ENCODE peak calls at places on chromosomes 16 and 17, in four cellular contexts. Q, Z, R and N are unnamed samples.

GRCh38 chr17:21263351-21263750 is 10.1 kb upstream of the NATD1 start:
- DNase-seq in Q (peak), Z (no peak), R (no peak), N (peak)

GRCh38 chr16:24540575-24541240 is 1.3 kb downstream of the RBBP6 start:
- DNase-seq in Q (peak), Z (peak), R (peak), N (peak)

GRCh38 chr17:6639651-6640535 is 618 bp downstream of the KIAA0753 start:
- DNase-seq in Q (peak), Z (peak), R (peak), N (peak)

GRCh38 chr16:84107921-84108320 is 8.8 kb downstream of the MBTPS1 start:
- DNase-seq in Q (no peak), Z (no peak), R (no peak), N (no peak)

GRCh38 chr17:64240261-64240740 is 22.8 kb downstream of the TEX2 start:
- DNase-seq in Q (peak), Z (peak), R (no peak), N (no peak)

GRCh38 chr17:82594571-82594970 is 53.7 kb downstream of the WDR45B start:
- DNase-seq in Q (no peak), Z (no peak), R (no peak), N (no peak)

GRCh38 chr16:3038256-3038655 is 1.5 kb upstream of the BICDL2 start:
- DNase-seq in Q (no peak), Z (no peak), R (no peak), N (peak)

GRCh38 chr17:63587770-63588169 is 12.9 kb upstream of the TACO1 start:
- DNase-seq in Q (peak), Z (no peak), R (no peak), N (peak)

GRCh38 chr16:4203748-4204147 is 38.1 kb downstream of the SRL start:
- DNase-seq in Q (no peak), Z (no peak), R (no peak), N (no peak)

GRCh38 chr16:18984425-18985005 is 781 bp downstream of the TMC7 start:
- DNase-seq in Q (no peak), Z (no peak), R (no peak), N (no peak)

GRCh38 chr17:55705847-55706246 is 16.8 kb downstream of the TMEM100 start:
- DNase-seq in Q (no peak), Z (no peak), R (no peak), N (no peak)

GRCh38 chr17:82943751-82944150 is 103.9 kb upstream of the ZNF750 start:
- DNase-seq in Q (no peak), Z (no peak), R (no peak), N (no peak)

GRCh38 chr16:85220125-85220839 is 108.0 kb upstream of the CIBAR2 start:
- DNase-seq in Q (peak), Z (no peak), R (peak), N (peak)

GRCh38 chr17:4896332-4897197 is 2.8 kb upstream of the C17orf107 start:
- DNase-seq in Q (no peak), Z (no peak), R (no peak), N (no peak)

GRCh38 chr17:62965149-62965648 is 836 bp upstream of the TANC2 start:
- DNase-seq in Q (peak), Z (no peak), R (no peak), N (no peak)

GRCh38 chr16:3190949-3191353 is 2.9 kb downstream of the OR1F1 start:
- DNase-seq in Q (no peak), Z (peak), R (peak), N (no peak)

GRCh38 chr17:1002771-1003555 is 6.0 kb downstream of the TIMM22 start:
- DNase-seq in Q (peak), Z (no peak), R (peak), N (peak)

GRCh38 chr17:46179375-46179999 is 13.7 kb downstream of the KANSL1 start:
- DNase-seq in Q (no peak), Z (no peak), R (no peak), N (no peak)

GRCh38 chr16:72221216-72221995 is 49.5 kb upstream of the PMFBP1 start:
- DNase-seq in Q (no peak), Z (no peak), R (no peak), N (peak)

GRCh38 chr16:83356266-83356665 is 451.5 kb upstream of the HSBP1 start:
- DNase-seq in Q (peak), Z (peak), R (peak), N (peak)

GRCh38 chr17:17537311-17538099 is 41.3 kb upstream of the RASD1 start:
- DNase-seq in Q (peak), Z (no peak), R (no peak), N (no peak)

GRCh38 chr17:82019905-82020873 is 2.5 kb downstream of the CENPX start:
- DNase-seq in Q (peak), Z (peak), R (peak), N (peak)

GRCh38 chr16:2471653-2472487 is 773 bp downstream of the NTN3 start:
- DNase-seq in Q (no peak), Z (peak), R (no peak), N (no peak)

GRCh38 chr17:65220732-65221131 is 83.6 kb downstream of the RGS9 start:
- DNase-seq in Q (no peak), Z (no peak), R (no peak), N (peak)

GRCh38 chr16:27475561-27475960 is 73.6 kb downstream of the IL21R start:
- DNase-seq in Q (peak), Z (no peak), R (peak), N (peak)

GRCh38 chr16:20767577-20767976 is 3.8 kb downstream of the ACSM3 start:
- DNase-seq in Q (no peak), Z (no peak), R (no peak), N (no peak)

GRCh38 chr16:12455287-12455798 is 348.3 kb downstream of the CPPED1 start:
- DNase-seq in Q (peak), Z (peak), R (peak), N (peak)

GRCh38 chr16:67294927-67295326 is 15.6 kb downstream of the PLEKHG4 start:
- DNase-seq in Q (peak), Z (no peak), R (no peak), N (peak)

GRCh38 chr16:16021988-16022682 is 72.7 kb downstream of the ABCC1 start:
- DNase-seq in Q (peak), Z (peak), R (peak), N (peak)

GRCh38 chr16:70565053-70565452 is 41.4 kb downstream of the SF3B3 start:
- DNase-seq in Q (no peak), Z (no peak), R (no peak), N (no peak)

GRCh38 chr17:5264930-5265329 is 17.2 kb upstream of the RABEP1 start:
- DNase-seq in Q (no peak), Z (no peak), R (no peak), N (no peak)

GRCh38 chr16:70157105-70157476 is 16.5 kb upstream of the CLEC18C start:
- DNase-seq in Q (no peak), Z (no peak), R (peak), N (no peak)

GRCh38 chr16:19595043-19595767 is 39.7 kb downstream of the VPS35L start:
- DNase-seq in Q (peak), Z (no peak), R (peak), N (peak)

GRCh38 chr17:72244494-72244893 is 123.7 kb downstream of the SOX9 start:
- DNase-seq in Q (peak), Z (no peak), R (no peak), N (no peak)

GRCh38 chr17:72699566-72699965 is 392.9 kb downstream of the SLC39A11 start:
- DNase-seq in Q (peak), Z (no peak), R (no peak), N (peak)

GRCh38 chr16:57113042-57113453 is 20.7 kb downstream of the CPNE2 start:
- DNase-seq in Q (peak), Z (no peak), R (no peak), N (peak)

GRCh38 chr17:81607431-81607830 is 29.5 kb downstream of the NPLOC4 start:
- DNase-seq in Q (peak), Z (no peak), R (no peak), N (peak)

GRCh38 chr17:38982858-38983746 is 15.9 kb upstream of the FBXO47 start:
- DNase-seq in Q (peak), Z (peak), R (peak), N (peak)

GRCh38 chr17:61209524-61209923 is 190.1 kb upstream of the TBX2 start:
- DNase-seq in Q (no peak), Z (peak), R (no peak), N (no peak)

GRCh38 chr16:27096375-27096774 is 29.6 kb downstream of the C16orf82 start:
- DNase-seq in Q (no peak), Z (no peak), R (no peak), N (no peak)

GRCh38 chr16:86740298-86740697 is 161.9 kb downstream of the FOXL1 start:
- DNase-seq in Q (no peak), Z (no peak), R (no peak), N (no peak)
- H3K9ac ChIP-seq in Q (no peak), Z (no peak), R (peak), N (no peak)

GRCh38 chr16:391885-392335 is 5.1 kb upstream of the NME4 start:
- DNase-seq in Q (peak), Z (peak), R (peak), N (peak)

GRCh38 chr16:381788-382717 is at the start of gene PGAP6:
- DNase-seq in Q (peak), Z (peak), R (peak), N (peak)

GRCh38 chr16:383326-384020 is 1.7 kb upstream of the PGAP6 start:
- DNase-seq in Q (no peak), Z (peak), R (peak), N (no peak)

GRCh38 chr16:389317-389716 is 7.5 kb upstream of the PGAP6 start:
- DNase-seq in Q (no peak), Z (no peak), R (no peak), N (no peak)

DNA sequence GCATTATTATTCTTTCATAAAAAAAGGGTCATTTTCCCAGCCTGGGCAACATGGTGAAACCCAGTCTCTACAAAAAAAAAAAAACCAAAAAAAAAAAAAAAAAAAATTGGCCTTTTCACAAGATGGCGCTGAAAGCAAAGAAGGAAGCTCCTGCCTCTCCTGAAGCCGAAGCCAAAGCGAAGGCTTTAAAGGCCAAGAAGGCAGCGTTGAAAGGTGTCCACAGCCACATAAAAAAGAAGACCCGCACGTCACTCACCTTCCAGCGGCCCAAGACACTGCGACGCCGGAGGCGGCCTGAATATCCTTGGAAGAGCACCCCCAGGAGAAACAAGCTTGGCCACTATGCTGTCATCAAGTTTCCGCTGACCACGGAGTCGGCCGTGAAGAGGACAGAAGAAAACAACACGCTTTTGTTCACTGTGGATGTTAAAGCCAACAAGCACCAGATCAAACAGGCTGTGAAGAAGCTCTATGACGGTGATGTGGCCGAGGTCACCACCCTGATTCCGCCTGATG is 4.9 kb upstream of the PGAP6 start:
- DNase-seq in Q (no peak), Z (no peak), R (no peak), N (no peak)
- H3K9ac ChIP-seq in Q (no peak), Z (no peak), R (no peak), N (no peak)

GRCh38 chr17:78315355-78316114 is 44.3 kb downstream of the SOCS3 start:
- DNase-seq in Q (peak), Z (no peak), R (peak), N (peak)
- H3K9ac ChIP-seq in Q (peak), Z (no peak), R (peak), N (peak)

DNA sequence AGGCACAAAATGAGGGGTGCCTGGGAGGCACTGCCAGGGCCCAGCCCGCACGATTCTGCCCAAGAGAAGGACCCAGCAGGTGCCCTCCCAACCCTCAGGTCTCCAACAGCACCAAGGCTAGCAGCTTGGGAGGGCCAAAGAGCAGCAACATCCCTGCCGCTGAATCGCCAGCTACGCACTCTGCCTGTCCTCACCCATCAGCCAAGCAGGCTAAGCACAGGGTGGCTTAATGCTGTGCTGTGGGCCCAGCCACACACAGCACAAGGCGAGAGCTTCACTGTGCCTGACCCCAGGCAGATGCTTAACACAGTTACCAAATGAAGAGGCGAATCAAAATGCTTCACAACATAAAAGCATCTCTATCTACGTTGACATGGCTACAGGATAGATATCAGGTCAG is 10.6 kb upstream of the MRPL38 start:
- DNase-seq in Q (no peak), Z (no peak), R (no peak), N (no peak)
- H3K9ac ChIP-seq in Q (no peak), Z (no peak), R (no peak), N (no peak)

DNA sequence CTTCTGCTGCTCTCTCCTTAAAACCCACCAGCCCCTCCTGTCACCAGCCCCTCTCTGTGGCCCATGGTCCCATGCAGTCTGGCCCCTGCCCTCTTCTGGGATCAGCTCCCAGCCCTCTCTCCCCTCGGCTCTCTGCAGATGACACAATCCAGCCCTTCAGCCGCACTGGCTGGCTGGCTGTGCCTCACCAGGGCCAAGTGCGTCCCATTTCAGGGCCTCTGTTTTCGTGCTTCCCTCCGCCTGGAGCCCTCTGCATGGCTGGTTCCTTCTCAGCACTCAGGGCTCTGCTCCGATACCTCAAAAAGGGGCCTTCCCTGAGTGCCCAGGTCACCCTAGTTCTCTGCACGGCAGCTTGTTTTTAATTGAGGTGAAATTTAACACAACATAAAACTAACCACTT is 124.3 kb downstream of the SOCS1 start:
- DNase-seq in Q (no peak), Z (no peak), R (no peak), N (no peak)
- H3K9ac ChIP-seq in Q (no peak), Z (no peak), R (no peak), N (no peak)

GRCh38 chr17:43983515-43984411 is 20.7 kb upstream of the NAGS start:
- DNase-seq in Q (no peak), Z (peak), R (no peak), N (peak)
- H3K9ac ChIP-seq in Q (no peak), Z (no peak), R (no peak), N (no peak)

DNA sequence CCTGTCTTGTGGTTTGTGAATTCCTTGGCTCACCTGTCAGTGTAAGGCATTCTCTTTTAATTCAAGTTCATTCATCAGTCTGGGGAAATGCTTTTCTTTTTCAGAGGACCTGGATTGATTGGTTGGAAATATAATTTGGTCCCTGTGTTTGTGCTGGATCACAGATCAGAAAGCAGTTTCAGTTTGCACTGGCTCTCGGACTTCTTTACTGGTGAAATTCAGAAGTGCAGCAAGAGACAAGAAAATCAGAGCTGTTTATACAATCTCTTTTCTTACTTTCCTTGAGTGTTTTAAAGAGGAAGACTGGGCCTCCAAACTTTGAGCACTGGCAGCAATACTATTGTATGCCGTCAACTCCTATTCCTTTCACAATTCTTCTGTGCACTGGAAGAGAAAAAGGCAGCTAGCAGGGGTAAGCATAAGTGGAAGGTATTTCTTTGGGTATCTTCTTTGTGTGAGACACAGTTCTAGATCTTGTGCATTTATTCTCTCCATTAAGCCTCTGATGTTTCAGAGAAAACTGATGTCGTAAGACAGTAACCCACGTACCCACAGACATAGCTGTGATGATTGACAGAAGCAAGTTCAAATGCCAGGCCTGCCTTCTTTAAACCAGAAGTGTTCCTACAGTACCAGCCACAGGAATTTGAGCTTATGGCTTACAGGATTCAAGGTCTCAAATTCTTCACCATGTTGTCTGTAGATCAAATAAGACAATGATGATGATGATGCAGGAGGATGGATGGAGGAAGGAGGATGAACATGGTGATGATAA is 161.6 kb upstream of the KCNJ16 start:
- DNase-seq in Q (peak), Z (no peak), R (peak), N (peak)
- H3K9ac ChIP-seq in Q (peak), Z (no peak), R (no peak), N (no peak)

DNA sequence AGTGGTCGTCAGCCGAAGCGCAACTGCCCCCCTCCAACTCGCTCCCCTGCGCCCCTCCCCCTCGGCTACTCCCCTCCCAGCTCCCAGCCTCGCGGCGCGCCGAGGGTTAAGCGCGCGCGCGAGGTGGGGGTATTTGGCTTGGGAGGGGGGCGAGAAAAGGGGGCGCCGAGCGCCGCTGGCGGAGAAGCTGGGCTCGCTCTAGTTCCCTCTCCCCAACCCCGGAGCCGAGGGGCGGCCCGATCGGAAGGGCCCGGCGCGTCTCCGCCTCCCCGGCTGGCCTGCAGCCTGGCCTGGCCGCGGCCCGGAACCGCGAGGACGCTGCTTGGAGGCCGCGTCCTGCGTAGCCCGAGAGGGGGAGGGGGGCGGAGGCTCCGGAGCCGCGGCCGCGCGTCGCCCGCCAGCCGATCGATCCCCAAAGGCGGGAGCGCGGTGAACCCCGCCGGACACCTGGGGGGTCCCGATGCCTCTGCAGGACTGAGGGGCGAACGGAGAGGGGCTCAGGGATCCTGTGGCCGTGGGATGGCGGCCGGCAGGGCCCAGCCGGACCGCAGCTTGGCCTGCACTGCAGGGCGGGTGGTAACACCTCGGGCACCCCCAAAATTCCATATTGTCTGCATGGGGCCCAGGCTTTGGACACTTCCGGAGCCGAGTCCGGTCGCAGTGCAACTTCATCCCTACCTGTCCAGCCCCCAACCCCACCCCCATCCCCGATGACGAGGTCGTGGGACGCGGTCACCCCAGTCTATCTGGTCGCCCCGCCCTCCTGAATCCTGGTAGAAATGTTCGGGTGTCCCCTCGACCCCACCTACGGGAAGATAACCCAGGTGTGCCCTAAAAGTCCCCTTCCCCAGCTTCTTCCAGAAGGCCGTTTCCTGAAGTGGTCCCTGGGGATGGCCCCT is 4.9 kb upstream of the CBX4 start:
- DNase-seq in Q (peak), Z (peak), R (peak), N (peak)
- H3K9ac ChIP-seq in Q (peak), Z (no peak), R (peak), N (peak)

GRCh38 chr16:30996324-30996999 is 11.5 kb downstream of the HSD3B7 start:
- DNase-seq in Q (no peak), Z (no peak), R (peak), N (peak)
- H3K9ac ChIP-seq in Q (peak), Z (no peak), R (peak), N (peak)